ENCODE peak calls at places on chromosomes 13 and 19, in eight cellular contexts. Z is epithelial cell of proximal tubule, B is thoracic aorta, N is AG10803, J is MCF 10A, W is fibroblast of mammary gland, V is cardiac muscle cell, H is PC-3. C is an unnamed sample.

GRCh38 chr19:17739121-17739875 is 12.0 kb upstream of the FCHO1 start:
- DNase-seq in H (no peak), N (no peak), V (no peak), B (no peak), W (no peak), J (no peak), Z (no peak), C (peak; percentile 73)

GRCh38 chr13:67383358-67383757 is 153.2 kb upstream of the PCDH9 start:
- DNase-seq in Z (no peak), B (no peak), N (no peak), V (no peak), H (no peak), J (peak; percentile 76), W (peak; percentile 77), C (no peak)

GRCh38 chr13:59441596-59442280 is 722.0 kb downstream of the DIAPH3 start:
- DNase-seq in V (no peak), H (no peak), J (no peak), Z (no peak), N (no peak), B (no peak), W (no peak), C (no peak)

GRCh38 chr13:111506131-111506530 is 185.7 kb downstream of the TEX29 start:
- DNase-seq in Z (no peak), B (no peak), N (no peak), H (no peak), W (no peak), J (no peak), V (no peak), C (no peak)

GRCh38 chr13:39378293-39378692 is 224.7 kb downstream of the LHFPL6 start:
- DNase-seq in W (no peak), H (no peak), V (no peak), B (no peak), Z (no peak), J (no peak), N (no peak), C (no peak)

GRCh38 chr13:29922281-29922821 is 71.9 kb upstream of the UBL3 start:
- DNase-seq in J (peak; percentile 31), Z (no peak), H (peak; percentile 66), B (no peak), V (no peak), N (no peak), W (peak; percentile 73), C (no peak)

GRCh38 chr19:4870025-4870700 is 2.7 kb upstream of the PLIN3 start:
- DNase-seq in B (peak; percentile 60), H (peak; percentile 97), J (peak; percentile 99), W (peak; percentile 97), N (peak; percentile 94), Z (peak; percentile 41), V (no peak), C (no peak)

GRCh38 chr13:101915755-101916107 is 463.3 kb downstream of the ITGBL1 start:
- DNase-seq in Z (no peak), W (no peak), J (no peak), H (no peak), B (no peak), N (no peak), V (no peak), C (no peak)

GRCh38 chr19:1811942-1812425 is at the start of gene ATP8B3:
- DNase-seq in W (no peak), N (no peak), B (no peak), Z (no peak), J (no peak), H (no peak), V (no peak), C (peak; percentile 100)

GRCh38 chr13:102680842-102681725 is 13.8 kb downstream of the METTL21C start:
- DNase-seq in B (no peak), H (no peak), Z (no peak), N (peak; percentile 85), V (no peak), J (no peak), W (peak; percentile 53), C (no peak)

GRCh38 chr13:27834095-27834494 is 41.8 kb downstream of the GSX1 start:
- DNase-seq in H (no peak), Z (no peak), N (no peak), B (no peak), V (no peak), J (no peak), W (no peak), C (no peak)

GRCh38 chr19:6769006-6769637 is 1.9 kb upstream of the SH2D3A start:
- DNase-seq in Z (no peak), J (peak; percentile 51), N (peak; percentile 15), V (peak; percentile 28), H (peak; percentile 38), W (peak; percentile 20), B (no peak), C (no peak)

GRCh38 chr19:1445932-1446712 is 3.8 kb upstream of the APC2 start:
- DNase-seq in J (no peak), V (peak; percentile 74), Z (no peak), N (no peak), B (no peak), H (peak; percentile 37), W (no peak), C (peak; percentile 76)

GRCh38 chr13:74133657-74134201 is 475 bp downstream of the KLF12 start:
- DNase-seq in J (peak; percentile 73), V (peak; percentile 89), B (peak; percentile 69), N (peak; percentile 93), Z (no peak), H (peak; percentile 35), W (peak; percentile 94), C (peak; percentile 85)

GRCh38 chr19:46431824-46432223 is 3.1 kb upstream of the PNMA8C start:
- DNase-seq in N (no peak), B (no peak), V (peak; percentile 35), J (no peak), H (no peak), Z (no peak), W (no peak), C (no peak)

GRCh38 chr13:43978688-43979087 is 99.0 kb downstream of the LACC1 start:
- DNase-seq in W (no peak), J (no peak), N (no peak), Z (no peak), B (no peak), H (no peak), V (peak; percentile 27), C (no peak)

GRCh38 chr13:43983373-43983772 is 103.7 kb downstream of the LACC1 start:
- DNase-seq in N (no peak), Z (no peak), H (no peak), J (no peak), B (no peak), V (peak; percentile 37), W (no peak), C (no peak)

GRCh38 chr13:43979492-43979891 is 99.8 kb downstream of the LACC1 start:
- DNase-seq in Z (no peak), H (no peak), W (no peak), J (no peak), N (no peak), V (no peak), B (no peak), C (no peak)

GRCh38 chr13:43981512-43982301 is 102.0 kb downstream of the LACC1 start:
- DNase-seq in Z (no peak), B (no peak), N (no peak), V (no peak), W (no peak), J (no peak), H (no peak), C (no peak)

GRCh38 chr13:43981091-43981490 is 101.4 kb downstream of the LACC1 start:
- DNase-seq in W (no peak), N (no peak), B (no peak), Z (no peak), H (no peak), V (no peak), J (no peak), C (no peak)
- TF ChIP-seq CTCF in W (no peak), N (no peak), B (no peak), Z (peak; percentile 15), H (no peak), V (no peak), J (no peak), C (no peak)

DNA sequence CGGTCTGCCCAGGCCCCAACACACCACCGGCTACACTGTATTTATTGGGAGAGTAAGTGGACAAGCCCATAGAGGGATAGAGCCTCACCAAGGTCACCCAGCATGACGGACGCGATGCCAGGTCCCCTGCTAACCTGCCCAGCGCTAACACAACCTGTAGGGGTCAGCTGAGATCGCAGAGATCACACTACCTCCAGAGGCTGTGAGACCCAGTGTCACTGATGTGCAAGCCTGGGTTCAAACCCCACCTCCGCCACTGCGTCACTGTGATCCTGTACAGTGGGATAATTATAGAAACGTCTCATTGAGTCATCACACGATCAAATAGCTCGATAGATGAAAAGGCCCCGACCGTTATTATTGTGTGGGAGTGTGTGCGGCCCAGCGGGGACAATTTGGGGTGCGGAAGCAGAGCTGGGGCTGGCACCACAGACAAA is 10.6 kb upstream of the TLE2 start:
- DNase-seq in B (no peak), J (no peak), Z (no peak), N (no peak), W (no peak), V (no peak), H (no peak), C (no peak)
- TF ChIP-seq CTCF in B (no peak), J (no peak), Z (no peak), N (no peak), W (no peak), V (no peak), H (no peak), C (no peak)

GRCh38 chr13:91326156-91326555 is 21.3 kb upstream of the MIR17HG start:
- DNase-seq in J (no peak), V (no peak), Z (no peak), H (peak; percentile 23), N (no peak), B (no peak), W (no peak), C (no peak)
- TF ChIP-seq CTCF in J (no peak), V (no peak), Z (no peak), H (no peak), N (no peak), B (no peak), W (no peak), C (no peak)

GRCh38 chr13:50127017-50127725 is 111.9 kb downstream of the KCNRG start:
- DNase-seq in W (peak; percentile 43), B (no peak), H (no peak), Z (no peak), V (peak; percentile 55), J (no peak), N (peak; percentile 25), C (peak; percentile 54)
- TF ChIP-seq CTCF in W (no peak), B (no peak), H (no peak), Z (no peak), V (no peak), J (no peak), N (no peak), C (no peak)

DNA sequence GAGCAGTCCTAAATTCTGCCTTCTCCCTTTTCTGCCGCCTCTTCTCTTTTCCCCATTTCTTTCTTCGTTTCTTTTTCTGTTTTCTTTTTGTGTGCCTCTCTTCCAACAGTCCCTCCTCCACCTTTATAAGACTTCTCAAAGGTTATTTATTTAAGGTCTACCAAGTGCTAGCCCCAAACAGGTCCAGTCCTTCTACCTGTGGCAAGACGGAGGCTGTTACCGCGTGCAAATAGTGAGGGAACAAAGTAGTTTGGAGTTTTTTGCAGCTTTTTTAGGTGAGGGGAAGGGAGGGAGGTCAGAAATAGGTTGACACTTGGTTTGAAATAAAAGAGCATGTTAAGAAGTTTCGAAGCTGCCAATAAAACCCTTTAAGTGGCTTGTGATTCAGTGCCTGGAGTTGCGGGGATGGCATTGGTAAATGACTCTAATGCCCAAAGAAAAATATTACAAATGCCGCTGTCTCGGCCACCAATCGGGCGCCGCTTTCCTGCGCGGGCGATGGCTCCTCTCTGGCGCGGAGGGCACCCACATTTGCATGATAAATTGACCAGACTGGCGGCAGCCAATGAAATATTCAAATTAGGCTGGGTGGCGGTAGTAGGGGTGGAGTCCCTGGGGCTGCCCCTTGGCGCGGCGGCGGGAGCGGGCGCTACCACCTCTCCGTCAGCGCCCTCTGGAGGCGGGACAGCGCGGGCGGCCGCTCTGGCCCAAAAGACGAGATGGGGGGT is 7.5 kb upstream of the TSHZ3 start:
- DNase-seq in V (peak; percentile 54), J (no peak), Z (no peak), W (no peak), N (no peak), B (no peak), H (no peak), C (no peak)
- TF ChIP-seq CTCF in V (peak; percentile 41), J (no peak), Z (peak; percentile 37), W (no peak), N (no peak), B (peak; percentile 37), H (no peak), C (no peak)

C was measured in GM20000.